ENCODE peak calls at places on chromosomes 6 and 20, in seven cellular contexts. B, K, Z, S, X, J and W are unnamed samples.

GRCh38 chr20:52001999-52002666 is 189.4 kb downstream of the ZFP64 start:
- DNase-seq in J (no peak), B (peak), Z (peak), X (no peak), S (no peak), K (no peak), W (no peak)

GRCh38 chr6:50236164-50236563 is 186.4 kb upstream of the DEFB112 start:
- DNase-seq in B (no peak), X (no peak), Z (no peak), J (no peak), S (no peak), K (no peak), W (no peak)

GRCh38 chr6:70221025-70221714 is 81.7 kb downstream of the COL9A1 start:
- DNase-seq in K (no peak), B (peak), J (no peak), S (peak), Z (peak), X (peak), W (no peak)

GRCh38 chr20:50304501-50304856 is 113.8 kb downstream of the CEBPB start:
- DNase-seq in B (no peak), J (peak), X (peak), Z (peak), S (no peak), K (no peak), W (no peak)

GRCh38 chr6:157534134-157534871 is 153.3 kb downstream of the ZDHHC14 start:
- DNase-seq in J (no peak), B (no peak), Z (no peak), K (no peak), X (no peak), S (no peak), W (no peak)

GRCh38 chr6:141413196-141413595 is 719.5 kb upstream of the GJE1 start:
- DNase-seq in J (no peak), X (no peak), Z (no peak), B (no peak), K (no peak), S (no peak), W (no peak)

GRCh38 chr20:14958626-14959025 is 621.2 kb upstream of the FLRT3 start:
- DNase-seq in Z (no peak), S (no peak), X (no peak), B (no peak), J (no peak), K (no peak), W (no peak)

GRCh38 chr20:37581246-37581645 is 53.6 kb upstream of the BLCAP start:
- DNase-seq in Z (no peak), X (no peak), K (no peak), B (no peak), J (no peak), S (no peak), W (no peak)

GRCh38 chr20:11395581-11395980 is 522.1 kb upstream of the BTBD3 start:
- DNase-seq in B (no peak), Z (peak), X (peak), J (no peak), K (no peak), S (no peak), W (no peak)

GRCh38 chr6:27684264-27685211 is 211.6 kb upstream of the ZNF184 start:
- DNase-seq in B (peak), Z (peak), J (no peak), K (no peak), S (peak), X (peak), W (no peak)

GRCh38 chr6:105015482-105015881 is 58.6 kb downstream of the LIN28B start:
- DNase-seq in K (no peak), B (no peak), X (peak), S (no peak), Z (peak), J (no peak), W (no peak)

GRCh38 chr6:101711518-101711917 is 318.0 kb downstream of the GRIK2 start:
- DNase-seq in X (no peak), K (no peak), S (no peak), J (no peak), Z (no peak), B (no peak), W (no peak)

GRCh38 chr6:113856571-113857564 is at the start of gene MARCKS:
- DNase-seq in X (peak), J (peak), B (peak), Z (peak), S (peak), K (peak), W (peak)

GRCh38 chr20:44104807-44105517 is 82.0 kb downstream of the JPH2 start:
- DNase-seq in Z (peak), J (no peak), B (no peak), K (peak), X (peak), S (no peak), W (no peak)

GRCh38 chr6:54053893-54054391 is 57.3 kb upstream of the MLIP start:
- DNase-seq in K (peak), S (no peak), B (no peak), X (peak), Z (peak), J (no peak), W (no peak)

GRCh38 chr6:167424060-167424673 is 99.3 kb downstream of the TTLL2 start:
- DNase-seq in Z (no peak), J (no peak), B (no peak), S (no peak), K (no peak), X (no peak), W (peak)

GRCh38 chr20:49747707-49748524 is 34.2 kb upstream of the B4GALT5 start:
- DNase-seq in X (peak), S (peak), J (peak), Z (peak), K (peak), B (no peak), W (peak)

GRCh38 chr6:8082572-8082953 is 18.4 kb upstream of the BLOC1S5 start:
- DNase-seq in S (no peak), J (no peak), K (no peak), Z (no peak), X (no peak), B (no peak), W (no peak)

GRCh38 chr6:8085053-8085511 is 17.3 kb downstream of the EEF1E1 start:
- DNase-seq in J (peak), K (peak), X (peak), Z (peak), B (no peak), S (peak), W (peak)

GRCh38 chr6:8086755-8087306 is 15.5 kb downstream of the EEF1E1 start:
- DNase-seq in B (no peak), S (no peak), K (no peak), X (no peak), Z (no peak), J (no peak), W (no peak)

GRCh38 chr6:8082954-8083858 is 19.0 kb upstream of the BLOC1S5 start:
- DNase-seq in B (no peak), S (peak), K (peak), X (peak), J (no peak), Z (peak), W (peak)

DNA sequence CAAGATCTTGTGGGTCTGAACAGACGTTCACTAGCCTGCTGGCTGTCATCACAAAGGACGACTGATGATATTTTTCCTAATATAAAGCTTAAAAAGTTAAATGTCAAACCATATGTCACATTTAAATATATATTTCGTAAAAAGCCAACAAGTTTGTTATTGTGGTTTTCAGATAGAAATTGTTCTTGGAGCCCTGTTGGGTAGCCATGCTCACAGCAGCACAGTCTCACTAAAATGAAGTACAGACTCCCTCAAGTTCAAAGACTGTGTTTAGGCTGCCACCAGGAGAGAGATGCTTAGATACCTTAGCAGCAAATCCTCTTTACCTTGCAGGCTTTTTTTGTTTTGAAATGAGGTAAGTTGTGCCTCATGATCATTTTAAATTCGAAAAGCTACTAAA is 17.8 kb downstream of the EEF1E1 start:
- DNase-seq in X (peak), B (no peak), J (no peak), K (no peak), S (no peak), Z (peak), W (no peak)
- H3K4me3 ChIP-seq in X (no peak), B (no peak), J (no peak), K (no peak), S (no peak), Z (no peak), W (no peak)

DNA sequence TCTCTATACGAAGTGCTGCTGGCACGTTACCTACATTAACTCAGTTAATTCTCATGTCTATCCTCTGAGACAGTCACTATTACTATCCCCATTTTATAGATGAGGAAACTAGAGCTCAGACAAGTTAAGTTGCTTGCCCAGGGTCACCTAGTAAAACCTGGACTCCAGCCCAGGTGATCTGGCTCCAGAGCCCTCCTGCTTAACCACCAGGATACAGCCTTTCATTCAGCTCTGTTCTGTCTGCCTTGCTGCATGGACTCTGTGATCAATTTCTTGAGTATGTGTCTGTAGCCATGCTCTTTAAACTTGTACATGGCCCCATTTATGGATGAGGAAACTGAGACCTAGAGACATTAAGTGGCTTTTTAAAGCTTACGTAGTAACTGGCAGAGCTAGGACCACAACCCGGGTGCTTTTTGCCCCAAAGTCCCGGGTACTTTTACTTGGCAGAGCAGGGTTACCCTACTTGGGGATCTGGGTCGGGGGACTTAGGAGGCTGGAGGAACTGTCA is 4.7 kb downstream of the CDKN1A start:
- DNase-seq in Z (no peak), B (no peak), J (no peak), X (no peak), K (no peak), S (no peak), W (peak)
- H3K4me3 ChIP-seq in Z (no peak), B (peak), J (no peak), X (no peak), K (peak), S (no peak), W (no peak)

DNA sequence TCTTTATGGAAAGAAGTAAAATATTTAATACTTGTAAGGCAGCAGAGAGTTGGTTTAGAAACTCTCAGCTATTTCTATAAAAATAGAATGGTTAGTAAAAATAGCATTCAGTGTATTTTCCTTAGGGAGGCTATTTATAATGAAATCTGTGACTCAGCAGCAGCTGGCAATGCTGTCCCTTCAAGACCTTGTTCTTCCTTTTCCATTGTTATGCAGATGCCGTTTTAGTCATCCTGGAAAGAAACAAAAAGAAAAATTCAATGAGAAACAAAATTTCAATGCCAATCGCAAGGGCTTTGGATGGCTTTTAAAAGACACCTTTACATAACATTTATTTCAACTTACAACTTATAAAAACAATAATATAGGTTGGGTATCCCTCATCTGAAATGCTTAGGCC is 17.5 kb downstream of the MPC1 start:
- DNase-seq in X (peak), J (no peak), B (no peak), Z (peak), K (no peak), S (no peak), W (no peak)
- H3K4me3 ChIP-seq in X (no peak), J (peak), B (no peak), Z (no peak), K (peak), S (no peak), W (no peak)

GRCh38 chr6:18785810-18786490 is 398.8 kb downstream of the RNF144B start:
- DNase-seq in B (no peak), S (no peak), J (no peak), X (no peak), Z (no peak), K (no peak), W (no peak)
- H3K4me3 ChIP-seq in B (no peak), S (no peak), J (no peak), X (no peak), Z (no peak), K (no peak), W (no peak)

GRCh38 chr6:18281564-18281963 is 17.2 kb upstream of the DEK start:
- DNase-seq in S (no peak), X (no peak), B (no peak), Z (no peak), J (no peak), K (no peak), W (no peak)

GRCh38 chr6:18280084-18280483 is 15.8 kb upstream of the DEK start:
- DNase-seq in X (no peak), K (no peak), B (no peak), Z (no peak), S (no peak), J (no peak), W (no peak)

GRCh38 chr6:18276610-18277009 is 12.3 kb upstream of the DEK start:
- DNase-seq in B (no peak), S (no peak), X (no peak), Z (no peak), K (no peak), J (no peak), W (no peak)

GRCh38 chr6:18277181-18278006 is 13.1 kb upstream of the DEK start:
- DNase-seq in K (no peak), S (no peak), X (no peak), Z (no peak), J (no peak), B (no peak), W (no peak)
- H3K4me3 ChIP-seq in K (peak), S (no peak), X (peak), Z (peak), J (peak), B (no peak), W (peak)

GRCh38 chr6:108752733-108753392 is 95.4 kb upstream of the ARMC2 start:
- DNase-seq in K (peak), J (no peak), B (no peak), S (no peak), Z (no peak), X (no peak), W (no peak)
- H3K4me3 ChIP-seq in K (no peak), J (no peak), B (no peak), S (no peak), Z (no peak), X (no peak), W (no peak)

DNA sequence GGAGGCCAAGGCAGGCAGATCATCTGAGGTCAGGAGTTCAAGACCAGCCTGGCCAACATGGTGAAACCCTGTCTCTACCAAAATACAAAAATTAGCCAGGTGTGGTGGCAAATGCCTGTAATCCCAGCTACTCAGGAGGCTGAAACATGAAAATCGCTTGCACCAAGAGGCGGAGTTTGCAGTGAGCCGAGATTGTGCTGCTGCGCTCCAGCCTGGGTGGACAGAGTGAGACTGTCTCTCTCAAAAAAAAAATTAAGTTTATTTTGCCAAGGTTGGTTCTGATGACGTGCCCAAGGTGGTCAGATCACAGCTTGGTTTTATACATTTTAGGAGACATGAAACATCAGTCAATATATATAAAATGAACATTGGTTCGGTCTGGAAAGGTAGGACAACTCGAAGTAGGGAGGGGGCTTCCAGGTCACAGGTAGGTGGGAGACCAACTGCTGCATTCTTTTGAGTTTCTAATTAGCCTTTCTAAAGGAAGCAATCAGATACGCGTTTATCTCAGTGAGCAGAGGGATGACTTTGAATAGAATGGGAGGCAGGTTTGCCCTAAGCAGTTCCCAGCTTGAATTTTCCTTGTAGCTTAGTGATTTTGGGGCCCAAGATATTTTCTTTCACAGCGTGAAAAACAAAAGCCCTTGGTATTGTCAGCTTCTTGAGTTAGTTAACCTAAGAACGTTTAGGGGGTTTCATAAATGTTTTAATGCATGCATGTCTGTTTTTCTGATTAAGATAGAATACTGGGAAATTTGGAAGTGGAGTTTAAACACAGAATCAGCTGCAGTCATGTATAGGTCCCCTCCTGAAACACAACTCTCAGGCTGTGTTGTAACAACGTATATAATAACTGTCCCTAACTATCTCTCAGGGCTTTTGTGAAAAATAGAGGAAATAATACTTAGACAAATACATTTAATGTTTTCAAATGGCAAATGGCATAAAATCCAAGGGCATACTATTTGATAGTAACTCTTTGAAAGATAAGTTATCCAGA is 16.7 kb downstream of the ACOT13 start:
- DNase-seq in K (no peak), X (no peak), S (no peak), B (no peak), Z (no peak), J (no peak), W (no peak)
- H3K4me3 ChIP-seq in K (no peak), X (no peak), S (no peak), B (no peak), Z (no peak), J (no peak), W (no peak)

DNA sequence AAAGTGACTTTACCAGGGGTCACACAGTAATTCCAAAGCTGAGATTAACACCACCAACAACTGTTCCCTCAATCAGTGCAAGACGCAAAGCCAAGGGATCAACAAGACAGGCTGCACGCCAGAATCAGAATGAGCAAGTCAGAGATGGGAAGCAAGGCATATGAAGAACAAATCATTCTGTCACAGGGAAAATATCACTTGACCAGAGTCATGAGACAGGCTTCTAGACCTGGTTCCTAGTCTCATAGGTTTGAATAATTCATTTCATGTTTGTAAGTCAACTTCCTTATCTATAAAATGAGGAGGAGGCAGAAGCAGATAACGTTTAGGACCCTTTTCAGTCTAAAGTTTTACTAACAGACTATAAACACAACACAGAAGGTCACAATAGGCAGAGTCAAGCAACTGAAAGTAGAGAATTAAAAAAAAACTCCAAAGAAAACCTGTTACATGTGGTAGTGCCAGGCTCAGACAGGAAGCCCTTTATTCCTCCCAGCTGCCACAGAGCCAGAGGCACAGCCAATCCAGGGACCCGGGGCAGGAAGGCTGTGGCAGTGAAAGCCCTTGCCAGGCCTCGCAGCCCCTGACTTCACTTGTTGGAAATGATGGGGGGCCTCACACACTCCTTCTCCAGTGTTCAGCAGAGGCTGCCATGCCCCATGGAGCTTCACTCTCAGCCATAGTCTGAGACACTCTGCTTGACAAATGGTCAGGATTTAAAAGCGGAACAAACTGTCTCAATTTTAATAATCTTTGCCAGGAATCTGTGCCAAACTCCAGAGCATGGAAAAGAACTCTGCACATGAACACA is 29.2 kb upstream of the DST start:
- DNase-seq in S (no peak), J (peak), X (peak), Z (peak), K (no peak), B (no peak), W (no peak)
- H3K4me3 ChIP-seq in S (no peak), J (no peak), X (no peak), Z (no peak), K (peak), B (no peak), W (no peak)

GRCh38 chr6:30101423-30101938 is 11.4 kb downstream of the TRIM31 start:
- DNase-seq in S (no peak), J (no peak), X (no peak), K (no peak), Z (peak), B (no peak), W (no peak)

GRCh38 chr6:30100585-30101422 is 12.1 kb downstream of the TRIM31 start:
- DNase-seq in S (no peak), B (no peak), J (no peak), K (no peak), X (no peak), Z (no peak), W (peak)

GRCh38 chr6:30101939-30102700 is 10.8 kb downstream of the TRIM31 start:
- DNase-seq in J (peak), B (peak), S (peak), X (peak), Z (peak), K (peak), W (peak)

GRCh38 chr6:30097902-30098606 is 14.8 kb downstream of the TRIM31 start:
- DNase-seq in B (no peak), K (no peak), J (no peak), X (no peak), Z (no peak), S (no peak), W (peak)

DNA sequence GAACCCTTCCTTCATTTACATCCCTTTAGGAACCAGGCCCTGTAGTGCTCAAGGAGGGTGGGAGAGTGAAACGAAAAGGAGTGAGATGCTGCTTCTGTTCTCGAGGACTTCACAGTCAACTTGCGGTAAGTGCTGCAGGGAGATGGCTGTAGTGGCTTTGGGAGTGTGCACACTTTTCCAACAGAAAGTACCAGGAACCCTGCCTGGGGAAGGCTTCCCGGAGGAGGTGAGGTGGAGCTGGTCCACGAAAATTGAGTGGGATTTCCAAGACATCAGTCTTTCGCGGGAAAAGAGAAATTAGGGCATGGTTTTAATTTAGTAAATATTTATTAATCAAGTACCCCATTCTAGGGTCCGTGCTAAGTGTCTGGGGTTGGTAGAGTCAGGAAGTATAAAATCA is 12.7 kb downstream of the TRIM31 start:
- DNase-seq in K (no peak), B (no peak), S (no peak), Z (no peak), J (no peak), X (no peak), W (no peak)
- H3K4me3 ChIP-seq in K (no peak), B (no peak), S (no peak), Z (no peak), J (no peak), X (no peak), W (no peak)